ENCODE peak calls at places on chromosomes 5 and 9, in six cellular contexts. One of them, this sample, is unnamed.

GRCh38 chr9:38205279-38205678 is 136.3 kb upstream of the SHB start:
- DNase-seq in NCI-H1092: no peak
- DNase-seq in left cardiac atrium: no peak
- DNase-seq in H7: no peak
- DNase-seq in mesendoderm: no peak
- DNase-seq in kidney tubule cell: peak
- DNase-seq in this sample: no peak

GRCh38 chr9:135986605-135987004 is 25.4 kb upstream of the UBAC1 start:
- DNase-seq in H7: no peak
- DNase-seq in left cardiac atrium: no peak
- DNase-seq in mesendoderm: no peak
- DNase-seq in kidney tubule cell: no peak
- DNase-seq in NCI-H1092: no peak
- DNase-seq in this sample: no peak

GRCh38 chr9:88534456-88535225 is at the start of gene NXNL2:
- DNase-seq in kidney tubule cell: peak
- DNase-seq in mesendoderm: peak
- DNase-seq in NCI-H1092: no peak
- DNase-seq in H7: peak
- DNase-seq in left cardiac atrium: peak
- DNase-seq in this sample: peak

GRCh38 chr9:125889524-125890473 is 142.6 kb downstream of the PBX3 start:
- DNase-seq in kidney tubule cell: peak
- DNase-seq in mesendoderm: peak
- DNase-seq in left cardiac atrium: peak
- DNase-seq in H7: peak
- DNase-seq in NCI-H1092: peak
- DNase-seq in this sample: peak

GRCh38 chr9:78919701-78920100 is 622.8 kb downstream of the PSAT1 start:
- DNase-seq in H7: no peak
- DNase-seq in left cardiac atrium: no peak
- DNase-seq in kidney tubule cell: peak
- DNase-seq in mesendoderm: no peak
- DNase-seq in NCI-H1092: no peak
- DNase-seq in this sample: no peak

GRCh38 chr5:138503487-138504270 is 38.4 kb downstream of the EGR1 start:
- DNase-seq in NCI-H1092: peak
- DNase-seq in left cardiac atrium: no peak
- DNase-seq in kidney tubule cell: peak
- DNase-seq in mesendoderm: peak
- DNase-seq in H7: peak
- DNase-seq in this sample: peak

GRCh38 chr9:111348821-111349271 is 18.8 kb upstream of the OR2K2 start:
- DNase-seq in kidney tubule cell: peak
- DNase-seq in NCI-H1092: no peak
- DNase-seq in H7: no peak
- DNase-seq in left cardiac atrium: no peak
- DNase-seq in mesendoderm: no peak
- DNase-seq in this sample: no peak

GRCh38 chr9:93097496-93098205 is 1.6 kb downstream of the CARD19 start:
- DNase-seq in mesendoderm: no peak
- DNase-seq in kidney tubule cell: no peak
- DNase-seq in NCI-H1092: no peak
- DNase-seq in left cardiac atrium: no peak
- DNase-seq in H7: no peak
- DNase-seq in this sample: no peak

GRCh38 chr9:8489845-8490244 is 690.3 kb upstream of the DMAC1 start:
- DNase-seq in NCI-H1092: no peak
- DNase-seq in left cardiac atrium: no peak
- DNase-seq in H7: no peak
- DNase-seq in mesendoderm: no peak
- DNase-seq in kidney tubule cell: no peak
- DNase-seq in this sample: no peak

GRCh38 chr5:168433982-168434381 is 52.3 kb upstream of the RARS1 start:
- DNase-seq in mesendoderm: peak
- DNase-seq in left cardiac atrium: no peak
- DNase-seq in H7: no peak
- DNase-seq in kidney tubule cell: no peak
- DNase-seq in NCI-H1092: no peak
- DNase-seq in this sample: no peak

GRCh38 chr5:17991775-17992174 is 357.5 kb downstream of the TAF11L14 start:
- DNase-seq in NCI-H1092: peak
- DNase-seq in mesendoderm: no peak
- DNase-seq in H7: peak
- DNase-seq in left cardiac atrium: no peak
- DNase-seq in kidney tubule cell: no peak
- DNase-seq in this sample: no peak

GRCh38 chr5:55187370-55187769 is 14.4 kb upstream of the CDC20B start:
- DNase-seq in mesendoderm: peak
- DNase-seq in left cardiac atrium: no peak
- DNase-seq in kidney tubule cell: peak
- DNase-seq in H7: peak
- DNase-seq in NCI-H1092: no peak
- DNase-seq in this sample: no peak

GRCh38 chr9:80555782-80556325 is 984.1 kb downstream of the TLE4 start:
- DNase-seq in kidney tubule cell: no peak
- DNase-seq in H7: no peak
- DNase-seq in NCI-H1092: no peak
- DNase-seq in left cardiac atrium: no peak
- DNase-seq in mesendoderm: no peak
- DNase-seq in this sample: no peak

GRCh38 chr9:12956261-12956660 is 181.4 kb downstream of the LURAP1L start:
- DNase-seq in mesendoderm: peak
- DNase-seq in kidney tubule cell: no peak
- DNase-seq in NCI-H1092: no peak
- DNase-seq in H7: no peak
- DNase-seq in left cardiac atrium: no peak
- DNase-seq in this sample: no peak

GRCh38 chr9:130189840-130190239 is 17.6 kb downstream of the NCS1 start:
- DNase-seq in H7: no peak
- DNase-seq in left cardiac atrium: no peak
- DNase-seq in mesendoderm: no peak
- DNase-seq in kidney tubule cell: peak
- DNase-seq in NCI-H1092: no peak
- DNase-seq in this sample: no peak

GRCh38 chr9:37582548-37583157 is 6.5 kb upstream of the FBXO10 start:
- DNase-seq in mesendoderm: peak
- DNase-seq in left cardiac atrium: no peak
- DNase-seq in NCI-H1092: no peak
- DNase-seq in kidney tubule cell: peak
- DNase-seq in H7: no peak
- DNase-seq in this sample: no peak

GRCh38 chr5:38751103-38751502 is 94.7 kb upstream of the OSMR start:
- DNase-seq in mesendoderm: peak
- DNase-seq in kidney tubule cell: no peak
- DNase-seq in H7: peak
- DNase-seq in left cardiac atrium: no peak
- DNase-seq in NCI-H1092: no peak
- DNase-seq in this sample: no peak

GRCh38 chr9:125525846-125526619 is 181.0 kb downstream of the MAPKAP1 start:
- DNase-seq in kidney tubule cell: no peak
- DNase-seq in left cardiac atrium: peak
- DNase-seq in mesendoderm: peak
- DNase-seq in NCI-H1092: peak
- DNase-seq in H7: no peak
- DNase-seq in this sample: peak

GRCh38 chr9:126833710-126834345 is 26.6 kb upstream of the ZBTB34 start:
- DNase-seq in mesendoderm: no peak
- DNase-seq in NCI-H1092: no peak
- DNase-seq in left cardiac atrium: no peak
- DNase-seq in kidney tubule cell: no peak
- DNase-seq in H7: no peak
- DNase-seq in this sample: no peak